ENCODE peak calls at places on chromosome 20, in four cellular contexts. T, V, F and N are unnamed samples.

GRCh38 chr20:50385733-50386640 is 124.2 kb upstream of the PTPN1 start:
- DNase-seq in T (no peak), V (no peak), F (no peak), N (no peak)

GRCh38 chr20:47318027-47318595 is 38.4 kb downstream of the ZMYND8 start:
- DNase-seq in T (peak; percentile 21), V (no peak), F (no peak), N (peak; percentile 73)

GRCh38 chr20:23225407-23226060 is 125.1 kb upstream of the NXT1 start:
- DNase-seq in T (no peak), V (peak; percentile 92), F (peak; percentile 45), N (no peak)

GRCh38 chr20:1809611-1810510 is 85.3 kb upstream of the SIRPA start:
- DNase-seq in T (no peak), V (no peak), F (no peak), N (no peak)

GRCh38 chr20:2742934-2743559 is 50.5 kb downstream of the EBF4 start:
- DNase-seq in T (peak; percentile 85), V (no peak), F (peak; percentile 52), N (no peak)

GRCh38 chr20:52047811-52048302 is 143.7 kb downstream of the ZFP64 start:
- DNase-seq in T (no peak), V (no peak), F (no peak), N (no peak)

GRCh38 chr20:17630151-17630805 is 51.8 kb downstream of the RRBP1 start:
- DNase-seq in T (no peak), V (no peak), F (no peak), N (no peak)

GRCh38 chr20:49812463-49813304 is at the start of gene SLC9A8:
- DNase-seq in T (peak; percentile 91), V (peak; percentile 92), F (peak; percentile 84), N (peak; percentile 94)

GRCh38 chr20:22762576-22763256 is 178.3 kb upstream of the FOXA2 start:
- DNase-seq in T (no peak), V (no peak), F (no peak), N (no peak)

DNA sequence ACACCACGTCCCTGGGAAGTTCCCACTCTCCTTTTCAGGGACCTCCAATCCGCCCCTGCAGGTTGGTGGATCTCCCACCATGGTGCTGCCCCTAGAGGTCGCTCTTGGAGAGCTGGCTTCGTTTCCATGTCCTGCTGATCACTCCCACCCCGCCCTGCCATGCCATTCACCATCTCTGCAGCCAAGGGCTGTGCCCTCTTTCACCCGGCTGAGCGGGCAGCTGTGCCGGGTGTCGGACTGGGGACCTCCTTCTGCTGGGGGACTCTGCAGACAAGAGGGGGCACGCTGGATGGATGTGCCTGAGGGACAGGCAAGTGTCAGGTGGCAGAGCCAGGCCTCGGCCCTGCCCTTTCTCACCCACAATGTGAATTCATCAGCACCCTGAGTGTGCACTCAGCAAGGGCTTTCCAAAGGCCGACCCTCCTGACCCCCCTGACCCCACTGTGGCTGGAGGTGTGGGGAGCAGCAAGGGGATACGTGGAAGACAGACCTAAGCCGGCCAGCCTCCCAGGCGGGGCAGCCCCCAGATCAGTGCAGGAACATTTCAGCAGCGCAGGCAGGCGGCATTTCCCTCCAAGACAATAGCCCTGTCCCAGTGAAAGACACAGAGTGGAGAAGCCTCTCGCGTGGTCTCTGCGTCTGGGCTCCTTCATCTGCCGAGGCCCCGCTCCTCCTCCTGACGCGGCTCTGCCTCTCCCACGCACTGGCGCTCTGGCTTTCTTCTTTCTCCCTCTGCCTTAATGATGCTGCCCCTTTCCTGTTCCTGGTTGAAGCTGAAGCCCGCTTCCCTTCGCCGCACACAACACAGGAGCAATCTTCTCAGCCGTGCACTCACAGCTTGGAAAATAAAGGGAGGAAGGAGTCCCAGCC is 347.2 kb downstream of the CDH4 start:
- DNase-seq in T (no peak), V (no peak), F (no peak), N (no peak)
- TF ChIP-seq CTCF in T (no peak), V (no peak), F (no peak), N (no peak)

GRCh38 chr20:59010995-59011873 is 4.2 kb upstream of the CTSZ start:
- DNase-seq in T (no peak), V (peak; percentile 49), F (no peak), N (no peak)

GRCh38 chr20:59007758-59008511 is 881 bp upstream of the CTSZ start:
- DNase-seq in T (no peak), V (peak; percentile 71), F (peak; percentile 56), N (no peak)

GRCh38 chr20:59013031-59013951 is 5.9 kb upstream of the TUBB1 start:
- DNase-seq in T (no peak), V (no peak), F (no peak), N (no peak)

GRCh38 chr20:59008715-59009336 is 1.8 kb upstream of the CTSZ start:
- DNase-seq in T (no peak), V (no peak), F (no peak), N (no peak)

GRCh38 chr20:59010321-59010994 is 3.4 kb upstream of the CTSZ start:
- DNase-seq in T (no peak), V (no peak), F (no peak), N (no peak)
- H3K4me1 ChIP-seq in T (peaks cover 22% of the 10 kb centered on the region), V (no peaks in the 10 kb centered on the region), F (peaks cover 5% of the 10 kb centered on the region), N (peaks cover 42% of the 10 kb centered on the region)

DNA sequence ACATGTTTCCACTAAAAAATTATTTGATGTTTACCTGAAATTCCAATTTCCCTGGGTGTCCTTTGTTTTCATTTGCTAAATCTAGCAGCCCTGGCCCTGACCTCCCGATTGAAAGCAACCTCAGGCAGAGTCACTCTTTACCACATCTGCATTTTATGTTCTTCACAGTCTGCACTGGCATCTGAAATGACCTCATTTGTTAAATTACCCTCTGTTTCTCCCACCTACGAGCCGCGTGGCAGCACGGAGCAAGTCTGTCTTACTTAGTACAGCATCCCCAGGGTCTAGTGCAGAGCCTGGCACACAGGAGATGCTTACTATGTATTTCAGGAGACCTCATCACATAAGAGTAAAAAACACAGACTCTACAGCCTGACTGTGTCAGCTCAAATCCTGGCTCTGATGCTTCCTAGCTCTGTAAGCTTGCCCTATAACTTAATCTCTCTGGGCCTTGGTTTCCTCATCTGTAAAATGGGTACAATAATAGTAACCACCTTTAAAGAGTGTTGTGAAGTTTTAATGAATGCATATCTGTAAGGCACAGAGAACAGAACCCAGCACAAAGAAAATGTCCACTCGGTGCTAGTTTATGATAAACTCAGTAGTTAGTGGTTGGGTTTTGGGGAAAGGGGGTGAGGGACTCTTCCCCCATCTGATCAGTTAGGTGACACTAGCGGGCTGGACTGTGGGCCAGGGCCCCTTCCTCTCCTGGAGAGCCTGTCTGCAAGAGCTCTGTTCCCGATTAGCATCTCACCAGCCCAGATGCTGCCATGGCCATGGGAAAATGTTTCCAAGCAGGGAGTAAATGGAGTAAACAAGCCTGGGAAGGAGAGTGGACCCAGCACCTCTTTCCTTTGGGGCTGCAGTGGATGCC is 88.2 kb downstream of the PREX1 start:
- DNase-seq in T (no peak), V (no peak), F (no peak), N (no peak)
- TF ChIP-seq CTCF in T (no peak), V (no peak), F (no peak), N (no peak)

DNA sequence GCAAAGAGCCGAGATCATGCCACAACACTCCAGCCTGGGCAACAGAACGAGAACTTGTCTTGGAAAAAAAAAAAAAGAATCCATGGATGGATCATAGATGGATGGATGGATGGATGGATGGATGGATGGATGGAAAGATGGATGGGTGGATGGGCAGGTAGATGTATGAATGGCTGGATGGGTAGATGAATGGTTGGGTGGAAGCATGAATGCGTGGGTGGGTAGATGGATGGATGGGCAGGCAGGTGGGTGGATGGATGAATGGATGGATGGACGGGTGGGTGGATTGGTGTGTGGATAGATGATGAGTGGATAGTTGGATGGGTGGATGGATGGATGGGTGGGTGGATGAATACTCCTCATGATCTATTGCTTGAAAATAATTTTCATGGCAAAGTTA is 1.4 kb downstream of the JPH2 start:
- DNase-seq in T (no peak), V (no peak), F (no peak), N (no peak)
- H3K4me1 ChIP-seq in T (peaks cover 65% of the 10 kb centered on the region), V (no peaks in the 10 kb centered on the region), F (peaks cover 3% of the 10 kb centered on the region), N (peaks cover 31% of the 10 kb centered on the region)

GRCh38 chr20:20712474-20713243 is at the start of gene RALGAPA2:
- DNase-seq in T (peak; percentile 97), V (peak; percentile 99), F (peak; percentile 97), N (peak; percentile 99)
- TF ChIP-seq CTCF in T (no peak), V (no peak), F (no peak), N (peak; percentile 13)